ENCODE peak calls at places on chromosomes 4 and X, in seven cellular contexts. One of them, this sample, is unnamed.
A peak's percentile ranks its signal among the peaks of the same experiment; 100 is the strongest.

GRCh38 chr4:11218692-11219091 is 210.0 kb downstream of the HS3ST1 start:
- DNase-seq in heart left ventricle: no peak
- DNase-seq in IMR-90: no peak
- DNase-seq in lower leg skin: no peak
- DNase-seq in GM12892: no peak
- DNase-seq in transverse colon: no peak
- DNase-seq in H54: no peak
- DNase-seq in this sample: no peak

GRCh38 chr4:74400395-74400794 is 35.5 kb downstream of the EREG start:
- DNase-seq in heart left ventricle: no peak
- DNase-seq in IMR-90: no peak
- DNase-seq in lower leg skin: no peak
- DNase-seq in GM12892: no peak
- DNase-seq in transverse colon: no peak
- DNase-seq in H54: no peak
- DNase-seq in this sample: no peak

GRCh38 chr4:8133897-8134542 is 24.6 kb downstream of the ABLIM2 start:
- DNase-seq in heart left ventricle: no peak
- DNase-seq in IMR-90: no peak
- DNase-seq in lower leg skin: no peak
- DNase-seq in GM12892: no peak
- DNase-seq in transverse colon: no peak
- DNase-seq in H54: no peak
- DNase-seq in this sample: no peak

GRCh38 chr4:4637710-4638109 is 95.9 kb upstream of the STX18 start:
- DNase-seq in heart left ventricle: no peak
- DNase-seq in IMR-90: no peak
- DNase-seq in lower leg skin: no peak
- DNase-seq in GM12892: peak; percentile 32
- DNase-seq in transverse colon: no peak
- DNase-seq in H54: no peak
- DNase-seq in this sample: peak; percentile 39

GRCh38 chr4:81606796-81607550 is 135.3 kb upstream of the RASGEF1B start:
- DNase-seq in heart left ventricle: peak; percentile 27
- DNase-seq in IMR-90: no peak
- DNase-seq in lower leg skin: no peak
- DNase-seq in GM12892: no peak
- DNase-seq in transverse colon: peak; percentile 40
- DNase-seq in H54: no peak
- DNase-seq in this sample: no peak

GRCh38 chr4:70844180-70844579 is 4.5 kb upstream of the GRSF1 start:
- DNase-seq in heart left ventricle: peak; percentile 36
- DNase-seq in IMR-90: no peak
- DNase-seq in lower leg skin: no peak
- DNase-seq in GM12892: no peak
- DNase-seq in transverse colon: no peak
- DNase-seq in H54: no peak
- DNase-seq in this sample: no peak

GRCh38 chr4:38601244-38601915 is 62.6 kb upstream of the KLF3 start:
- DNase-seq in heart left ventricle: no peak
- DNase-seq in IMR-90: peak; percentile 63
- DNase-seq in lower leg skin: no peak
- DNase-seq in GM12892: no peak
- DNase-seq in transverse colon: no peak
- DNase-seq in H54: no peak
- DNase-seq in this sample: no peak

GRCh38 chr4:188941524-188942109 is 802.4 kb downstream of the TRIML1 start:
- DNase-seq in heart left ventricle: no peak
- DNase-seq in IMR-90: peak; percentile 100
- DNase-seq in lower leg skin: no peak
- DNase-seq in GM12892: no peak
- DNase-seq in transverse colon: no peak
- DNase-seq in H54: peak; percentile 23
- DNase-seq in this sample: no peak

GRCh38 chr4:108483650-108484049 is 136.7 kb upstream of the RPL34 start:
- DNase-seq in heart left ventricle: no peak
- DNase-seq in IMR-90: no peak
- DNase-seq in lower leg skin: no peak
- DNase-seq in GM12892: no peak
- DNase-seq in transverse colon: no peak
- DNase-seq in H54: no peak
- DNase-seq in this sample: no peak

GRCh38 chrX:16155586-16155985 is 11.7 kb upstream of the MAGEB17 start:
- DNase-seq in heart left ventricle: no peak
- DNase-seq in IMR-90: no peak
- DNase-seq in lower leg skin: no peak
- DNase-seq in GM12892: no peak
- DNase-seq in transverse colon: no peak
- DNase-seq in H54: no peak
- DNase-seq in this sample: no peak

GRCh38 chrX:154428176-154429171 is at the start of gene ATP6AP1:
- DNase-seq in heart left ventricle: peak; percentile 96
- DNase-seq in IMR-90: peak; percentile 92
- DNase-seq in lower leg skin: peak; percentile 98
- DNase-seq in GM12892: peak; percentile 85
- DNase-seq in transverse colon: peak; percentile 93
- DNase-seq in H54: peak; percentile 61
- DNase-seq in this sample: peak; percentile 87
- TF ChIP-seq POLR2A in heart left ventricle: peak; percentile 70
- TF ChIP-seq POLR2A in IMR-90: no peak
- TF ChIP-seq POLR2A in lower leg skin: no peak
- TF ChIP-seq POLR2A in GM12892: peak; percentile 57
- TF ChIP-seq POLR2A in transverse colon: peak; percentile 74
- TF ChIP-seq POLR2A in H54: peak; percentile 85
- TF ChIP-seq POLR2A in this sample: peak; percentile 38

DNA sequence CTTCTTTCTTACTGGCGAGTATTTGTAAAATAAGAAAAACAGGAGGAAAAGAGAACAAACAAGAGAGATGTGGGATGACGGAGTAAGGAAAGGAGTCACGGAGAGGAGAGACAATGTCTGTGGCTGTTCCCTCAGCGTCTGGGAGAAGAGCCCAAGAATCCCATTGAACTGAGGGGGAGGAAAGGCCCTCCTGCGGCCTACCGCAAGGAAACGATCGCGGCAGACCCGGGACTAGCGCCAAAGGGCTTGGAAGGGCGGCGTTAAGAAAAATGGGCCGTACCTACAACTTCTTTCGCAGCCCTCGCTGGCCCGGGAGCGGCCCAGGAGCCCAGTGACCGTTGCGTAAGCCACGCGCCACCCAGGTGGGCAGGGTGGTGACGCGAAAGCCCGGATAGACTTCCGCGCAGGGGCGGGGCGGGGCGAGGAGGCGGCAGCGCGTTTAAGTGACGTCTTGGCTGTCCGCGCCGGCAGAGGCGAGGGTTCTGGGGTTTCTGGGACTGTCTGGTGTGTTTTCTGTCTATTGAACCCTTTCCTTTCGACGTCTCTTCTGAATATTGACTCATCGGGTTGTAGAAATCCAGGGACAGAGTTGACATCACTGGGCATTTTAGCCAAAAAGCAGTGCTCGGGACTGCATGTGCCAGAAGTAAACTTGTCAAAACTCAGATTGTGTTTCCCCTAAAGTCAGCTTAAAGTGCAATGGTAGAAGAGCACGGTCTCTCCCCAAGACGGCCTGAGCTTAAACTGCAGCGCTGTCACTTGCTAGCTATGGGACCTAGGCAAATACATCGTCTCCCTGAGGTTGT is at the start of gene SLC9B1:
- DNase-seq in heart left ventricle: peak; percentile 96
- DNase-seq in IMR-90: peak; percentile 97
- DNase-seq in lower leg skin: peak; percentile 99
- DNase-seq in GM12892: peak; percentile 57
- DNase-seq in transverse colon: peak; percentile 98
- DNase-seq in H54: peak; percentile 63
- DNase-seq in this sample: peak; percentile 58
- TF ChIP-seq POLR2A in heart left ventricle: peak; percentile 69
- TF ChIP-seq POLR2A in IMR-90: peak; percentile 73
- TF ChIP-seq POLR2A in lower leg skin: no peak
- TF ChIP-seq POLR2A in GM12892: peak; percentile 88
- TF ChIP-seq POLR2A in transverse colon: peak; percentile 88
- TF ChIP-seq POLR2A in H54: peak; percentile 53
- TF ChIP-seq POLR2A in this sample: peak; percentile 81

DNA sequence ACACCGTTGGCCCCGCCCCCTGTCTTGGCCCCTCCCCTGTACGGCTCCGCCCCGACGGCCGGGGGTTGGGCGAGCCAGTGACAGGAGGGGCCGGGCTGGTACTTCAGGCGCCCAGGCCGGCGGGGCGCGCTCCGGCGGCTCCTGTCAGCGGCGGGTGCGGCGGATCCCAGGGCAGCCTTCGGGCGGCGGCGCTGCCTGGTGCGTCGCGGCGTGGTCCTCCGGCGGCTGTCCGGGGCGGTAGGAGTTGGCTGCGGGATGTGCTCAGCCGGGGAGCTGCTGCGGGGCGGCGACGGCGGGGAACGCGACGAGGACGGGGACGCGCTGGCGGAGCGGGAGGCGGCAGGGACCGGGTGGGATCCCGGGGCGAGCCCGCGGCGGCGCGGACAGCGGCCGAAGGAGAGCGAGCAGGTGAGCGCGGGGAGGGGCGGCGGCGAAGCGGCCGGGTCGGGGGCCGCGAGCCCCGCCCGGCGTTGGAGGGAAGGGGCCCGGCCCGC is at the start of gene FAM241A:
- DNase-seq in heart left ventricle: peak; percentile 92
- DNase-seq in IMR-90: peak; percentile 64
- DNase-seq in lower leg skin: peak; percentile 96
- DNase-seq in GM12892: peak; percentile 89
- DNase-seq in transverse colon: peak; percentile 89
- DNase-seq in H54: peak; percentile 60
- DNase-seq in this sample: peak; percentile 85
- TF ChIP-seq POLR2A in heart left ventricle: peak; percentile 98
- TF ChIP-seq POLR2A in IMR-90: peak; percentile 38
- TF ChIP-seq POLR2A in lower leg skin: no peak
- TF ChIP-seq POLR2A in GM12892: peak; percentile 85
- TF ChIP-seq POLR2A in transverse colon: peak; percentile 35
- TF ChIP-seq POLR2A in H54: peak; percentile 71
- TF ChIP-seq POLR2A in this sample: peak; percentile 72

DNA sequence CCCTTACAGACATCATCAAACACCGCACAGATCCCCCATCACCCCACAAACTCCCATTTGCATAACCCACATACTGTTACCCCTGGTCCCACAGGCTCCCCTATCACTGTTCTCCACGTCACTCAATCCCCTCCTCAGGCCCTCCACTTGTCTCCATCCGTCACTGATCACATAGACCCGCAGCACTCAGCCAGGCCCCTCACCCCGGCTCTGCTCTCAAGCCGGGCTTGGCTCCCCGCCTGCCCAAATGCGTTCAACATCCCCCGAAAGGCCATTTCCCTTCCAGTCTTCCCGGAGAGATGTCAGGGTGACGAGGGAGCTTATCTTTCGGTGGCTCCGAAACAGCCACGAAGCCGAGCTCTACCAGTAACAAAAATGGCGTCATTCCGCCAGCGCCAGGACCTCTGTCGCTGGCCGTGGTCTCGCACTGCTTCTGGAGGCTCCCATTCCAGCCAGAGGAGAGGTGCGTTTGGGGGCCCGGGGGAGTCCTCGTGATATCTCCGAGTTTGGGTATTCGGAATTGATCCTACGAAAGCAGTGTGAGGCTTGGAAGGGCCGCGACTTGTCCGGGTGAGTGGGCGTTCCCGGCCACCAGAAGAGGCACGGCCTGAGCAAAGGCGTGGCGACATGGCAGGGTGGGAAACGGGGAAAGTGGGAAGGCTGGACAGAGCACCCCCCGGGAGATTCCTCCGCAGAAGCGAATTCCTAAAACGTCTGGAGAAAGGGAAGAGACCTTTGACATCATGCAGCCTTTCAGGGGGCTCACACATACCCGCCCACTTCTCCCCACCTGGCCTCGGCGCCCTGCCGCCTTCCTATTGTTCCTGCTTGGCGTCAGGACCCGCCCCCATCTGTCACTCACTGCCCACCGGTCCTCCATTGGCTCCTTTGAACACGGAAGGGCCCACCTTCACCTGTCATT is at the start of gene ZNF630:
- DNase-seq in heart left ventricle: peak; percentile 86
- DNase-seq in IMR-90: peak; percentile 6
- DNase-seq in lower leg skin: peak; percentile 93
- DNase-seq in GM12892: peak; percentile 60
- DNase-seq in transverse colon: peak; percentile 85
- DNase-seq in H54: no peak
- DNase-seq in this sample: peak; percentile 56
- TF ChIP-seq POLR2A in heart left ventricle: peak; percentile 34
- TF ChIP-seq POLR2A in IMR-90: no peak
- TF ChIP-seq POLR2A in lower leg skin: no peak
- TF ChIP-seq POLR2A in GM12892: no peak
- TF ChIP-seq POLR2A in transverse colon: peak; percentile 52
- TF ChIP-seq POLR2A in H54: no peak
- TF ChIP-seq POLR2A in this sample: peak; percentile 48

DNA sequence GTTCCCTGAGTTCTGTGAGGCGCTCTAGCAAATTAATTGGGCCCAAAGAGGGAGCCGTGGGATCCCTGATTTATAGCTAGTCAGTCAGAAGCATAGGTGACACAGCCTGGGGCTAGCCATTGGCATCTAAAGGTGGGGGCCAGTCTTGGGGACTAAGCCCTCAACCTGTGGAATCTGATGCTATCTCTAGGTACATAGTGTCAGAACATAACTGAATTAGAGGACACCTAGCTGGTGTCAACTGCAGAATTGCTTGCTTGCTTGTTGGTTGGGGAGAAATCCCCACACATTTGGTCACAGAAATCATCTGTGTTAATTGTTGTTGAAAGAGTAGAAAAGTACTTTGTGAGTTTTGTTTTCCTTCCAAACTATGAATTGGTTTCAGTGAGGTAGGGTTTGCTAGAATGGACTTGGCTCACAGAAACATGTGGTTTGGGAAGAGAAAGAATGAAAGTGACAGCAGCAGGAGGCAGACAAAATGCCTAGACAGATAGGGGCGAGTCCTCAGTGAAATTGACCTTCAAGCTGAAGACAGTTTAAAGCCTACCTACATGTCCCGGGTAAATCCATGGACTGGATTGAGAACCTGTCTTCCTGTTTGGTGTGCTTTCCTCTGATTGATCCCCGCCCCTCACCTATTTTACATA is 12.8 kb upstream of the GPR82 start:
- DNase-seq in heart left ventricle: no peak
- DNase-seq in IMR-90: no peak
- DNase-seq in lower leg skin: no peak
- DNase-seq in GM12892: no peak
- DNase-seq in transverse colon: no peak
- DNase-seq in H54: no peak
- DNase-seq in this sample: no peak
- TF ChIP-seq POLR2A in heart left ventricle: no peak
- TF ChIP-seq POLR2A in IMR-90: no peak
- TF ChIP-seq POLR2A in lower leg skin: no peak
- TF ChIP-seq POLR2A in GM12892: no peak
- TF ChIP-seq POLR2A in transverse colon: no peak
- TF ChIP-seq POLR2A in H54: no peak
- TF ChIP-seq POLR2A in this sample: no peak

GRCh38 chrX:48475774-48476577 is at the start of gene FTSJ1:
- DNase-seq in heart left ventricle: peak; percentile 91
- DNase-seq in IMR-90: peak; percentile 93
- DNase-seq in lower leg skin: peak; percentile 97
- DNase-seq in GM12892: peak; percentile 79
- DNase-seq in transverse colon: peak; percentile 90
- DNase-seq in H54: peak; percentile 23
- DNase-seq in this sample: peak; percentile 72
- TF ChIP-seq POLR2A in heart left ventricle: peak; percentile 35
- TF ChIP-seq POLR2A in IMR-90: peak; percentile 75
- TF ChIP-seq POLR2A in lower leg skin: no peak
- TF ChIP-seq POLR2A in GM12892: peak; percentile 73
- TF ChIP-seq POLR2A in transverse colon: peak; percentile 58
- TF ChIP-seq POLR2A in H54: peak; percentile 56
- TF ChIP-seq POLR2A in this sample: no peak